ENCODE peak calls at places on chromosome X, in five cellular contexts. U is activated T-cell treated with anti-CD3 and anti-CD28 coated beads for 4 hours, O is SW480, Z is aorta, K is lower lobe of right lung. Y is an unnamed sample.

GRCh38 chrX:110444996-110445395 is 86.3 kb downstream of the RTL9 start:
- DNase-seq in K (no peak), U (no peak), Z (no peak), O (no peak), Y (no peak)

GRCh38 chrX:16559206-16559619 is 90.7 kb upstream of the S100G start:
- DNase-seq in O (no peak), U (no peak), Z (no peak), K (no peak), Y (no peak)

GRCh38 chrX:2162695-2163094 is 338.1 kb downstream of the DHRSX start:
- DNase-seq in Z (no peak), O (no peak), U (no peak), K (no peak), Y (no peak)

GRCh38 chrX:48937065-48937907 is 18.5 kb upstream of the PIM2 start:
- DNase-seq in K (peak; percentile 84), U (peak; percentile 77), O (no peak), Z (no peak), Y (no peak)

GRCh38 chrX:97498093-97498492 is 614.4 kb downstream of the RPA4 start:
- DNase-seq in K (no peak), U (no peak), Z (no peak), O (no peak), Y (no peak)

GRCh38 chrX:255923-256331 is 25.3 kb upstream of the PLCXD1 start:
- DNase-seq in U (no peak), O (no peak), Z (peak; percentile 38), K (peak; percentile 28), Y (no peak)

GRCh38 chrX:153885968-153886903 is at the start of gene L1CAM:
- DNase-seq in U (peak; percentile 17), O (no peak), K (no peak), Z (no peak), Y (no peak)

GRCh38 chrX:103554687-103555417 is 30.5 kb upstream of the TCEAL4 start:
- DNase-seq in K (no peak), U (peak; percentile 48), Z (peak; percentile 74), O (no peak), Y (no peak)

GRCh38 chrX:49282647-49283011 is 13.0 kb downstream of the PPP1R3F start:
- DNase-seq in U (no peak), K (no peak), O (peak; percentile 14), Z (no peak), Y (no peak)

GRCh38 chrX:140439455-140439854 is 65.4 kb downstream of the SOX3 start:
- DNase-seq in U (no peak), K (peak; percentile 49), Z (peak; percentile 84), O (no peak), Y (no peak)

Y was measured in retinal pigment epithelial cell.